ENCODE peak calls at places on chromosome 20, in eight cellular contexts. K is left lung; D is GM23248; R is stimulated activated CD8-positive, alpha-beta memory T cell treated with anti-CD3 and anti-CD28 coated beads, Interleukin-15, amount 100 ng/mL, for 24 hours; J is cardiac muscle cell; L is COR-L47; H is neural crest cell; M is MM.1S. A is an unnamed sample.
A peak's percentile ranks its signal among the peaks of the same experiment; 100 is the strongest.

GRCh38 chr20:53914861-53915458 is 155.4 kb downstream of the BCAS1 start:
- DNase-seq in R (no peak), H (no peak), D (no peak), K (no peak), J (no peak), L (no peak), M (no peak), A (no peak)

GRCh38 chr20:16212790-16213189 is 360.5 kb downstream of the KIF16B start:
- DNase-seq in K (no peak), R (no peak), L (no peak), D (no peak), J (no peak), H (no peak), M (no peak), A (no peak)

GRCh38 chr20:50436052-50436656 is 74.0 kb upstream of the PTPN1 start:
- DNase-seq in J (no peak), R (no peak), L (no peak), K (no peak), M (no peak), H (no peak), D (no peak), A (no peak)

GRCh38 chr20:48877299-48877698 is 44.2 kb upstream of the ARFGEF2 start:
- DNase-seq in M (no peak), L (peak; percentile 13), D (peak; percentile 63), H (no peak), R (no peak), K (no peak), J (no peak), A (no peak)

GRCh38 chr20:33789109-33789857 is 21.9 kb upstream of the CHMP4B start:
- DNase-seq in M (no peak), J (peak; percentile 92), D (peak; percentile 92), H (no peak), L (peak; percentile 26), K (peak; percentile 84), R (no peak), A (no peak)

GRCh38 chr20:2799688-2800589 is 488 bp downstream of the CPXM1 start:
- DNase-seq in L (no peak), K (no peak), J (peak; percentile 22), M (no peak), D (peak; percentile 55), R (no peak), H (peak; percentile 25), A (peak; percentile 18)

GRCh38 chr20:17882065-17882833 is 86.3 kb downstream of the SNX5 start:
- DNase-seq in M (no peak), H (peak; percentile 45), D (no peak), R (no peak), L (no peak), K (no peak), J (no peak), A (no peak)

GRCh38 chr20:10591956-10592521 is 81.8 kb downstream of the JAG1 start:
- DNase-seq in J (no peak), R (no peak), M (no peak), H (no peak), L (no peak), K (no peak), D (peak; percentile 57), A (no peak)

GRCh38 chr20:41649489-41649888 is 31.3 kb upstream of the CHD6 start:
- DNase-seq in D (no peak), M (peak; percentile 70), K (no peak), J (no peak), H (no peak), L (peak; percentile 76), R (no peak), A (no peak)

GRCh38 chr20:347640-348484 is 951 bp downstream of the NRSN2 start:
- DNase-seq in H (peak; percentile 88), L (peak; percentile 96), R (peak; percentile 35), M (peak; percentile 86), J (peak; percentile 99), K (peak; percentile 93), D (peak; percentile 97), A (peak; percentile 81)

GRCh38 chr20:41245086-41245707 is 72.3 kb downstream of the ZHX3 start:
- DNase-seq in J (peak; percentile 32), K (no peak), L (no peak), D (peak; percentile 42), M (no peak), R (no peak), H (no peak), A (no peak)

GRCh38 chr20:9570612-9571011 is 56.2 kb downstream of the LAMP5 start:
- DNase-seq in R (no peak), H (no peak), D (no peak), J (peak; percentile 23), L (no peak), K (no peak), M (no peak), A (no peak)

GRCh38 chr20:47927385-47927851 is 142.1 kb upstream of the SULF2 start:
- DNase-seq in D (peak; percentile 60), L (no peak), R (no peak), M (no peak), K (no peak), H (no peak), J (no peak), A (no peak)

GRCh38 chr20:62786100-62786499 is 10.2 kb upstream of the MRGBP start:
- DNase-seq in H (no peak), D (no peak), J (no peak), K (no peak), R (no peak), L (no peak), M (no peak), A (no peak)

GRCh38 chr20:39040116-39040515 is 78.0 kb downstream of the DHX35 start:
- DNase-seq in J (no peak), L (no peak), K (no peak), D (no peak), R (no peak), M (no peak), H (no peak), A (no peak)

GRCh38 chr20:53077373-53078205 is 105.4 kb downstream of the TSHZ2 start:
- DNase-seq in H (no peak), J (no peak), D (peak; percentile 76), R (no peak), L (no peak), K (no peak), M (no peak), A (no peak)

GRCh38 chr20:53805895-53806384 is 212.3 kb upstream of the ZNF217 start:
- DNase-seq in K (no peak), H (no peak), J (no peak), D (peak; percentile 92), R (no peak), L (no peak), M (no peak), A (no peak)

GRCh38 chr20:48750941-48751620 is 76.7 kb downstream of the PREX1 start:
- DNase-seq in L (peak; percentile 90), H (peak; percentile 65), J (no peak), M (no peak), R (no peak), D (no peak), K (peak; percentile 60), A (no peak)

GRCh38 chr20:46400253-46400652 is 6.2 kb downstream of the ELMO2 start:
- DNase-seq in M (no peak), L (no peak), R (no peak), D (peak; percentile 86), K (no peak), J (peak; percentile 37), H (no peak), A (no peak)

GRCh38 chr20:53939554-53940355 is 130.6 kb downstream of the BCAS1 start:
- DNase-seq in J (peak; percentile 94), R (peak; percentile 22), H (peak; percentile 76), L (no peak), M (peak; percentile 92), D (peak; percentile 97), K (peak; percentile 93), A (peak; percentile 83)

GRCh38 chr20:8994045-8994444 is 74.8 kb upstream of the PLCB4 start:
- DNase-seq in K (no peak), R (no peak), H (no peak), J (no peak), D (no peak), L (no peak), M (no peak), A (no peak)

GRCh38 chr20:58130156-58130555 is 98.3 kb downstream of the ANKRD60 start:
- DNase-seq in K (no peak), L (no peak), J (no peak), D (no peak), H (no peak), R (no peak), M (no peak), A (no peak)

GRCh38 chr20:33465536-33466302 is 22.2 kb upstream of the SNTA1 start:
- DNase-seq in D (no peak), K (no peak), J (no peak), M (no peak), R (no peak), L (no peak), H (peak; percentile 26), A (no peak)